ENCODE peak calls at places on chromosomes 12 and 14, in nine cellular contexts. G is sigmoid colon, D is GM23338, J is Panc1, R is H1, I is spleen, K is HL-60, V is HCT116, M is endothelial cell of umbilical vein. F is an unnamed sample.

GRCh38 chr12:46164186-46164585 is 104.7 kb downstream of the SLC38A1 start:
- DNase-seq in I (no peak), V (no peak), J (no peak), K (no peak), R (no peak), D (no peak), G (no peak), M (no peak), F (no peak)

GRCh38 chr14:64337901-64338615 is 43.9 kb upstream of the ESR2 start:
- DNase-seq in M (peak), K (peak), I (peak), R (peak), V (no peak), D (peak), J (no peak), G (no peak), F (peak)

GRCh38 chr12:24175281-24175680 is 225.8 kb upstream of the SOX5 start:
- DNase-seq in K (no peak), M (no peak), G (no peak), D (no peak), J (no peak), R (no peak), V (no peak), I (no peak), F (no peak)

GRCh38 chr12:3972576-3972975 is 99.4 kb upstream of the PARP11 start:
- DNase-seq in G (no peak), V (no peak), I (no peak), R (peak), M (no peak), K (no peak), J (no peak), D (no peak), F (no peak)

GRCh38 chr12:109089683-109090082 is 3.6 kb downstream of the ALKBH2 start:
- DNase-seq in D (no peak), J (no peak), I (no peak), M (no peak), K (no peak), V (no peak), R (no peak), G (no peak), F (no peak)

GRCh38 chr12:2287151-2287550 is 234.4 kb downstream of the CACNA1C start:
- DNase-seq in D (no peak), J (no peak), G (no peak), I (no peak), V (no peak), M (no peak), K (no peak), R (no peak), F (no peak)

GRCh38 chr14:64777461-64777860 is 73.2 kb downstream of the PLEKHG3 start:
- DNase-seq in D (no peak), R (no peak), V (no peak), M (no peak), K (no peak), J (no peak), I (peak), G (no peak), F (no peak)

GRCh38 chr12:88207921-88208640 is 66.0 kb downstream of the TMTC3 start:
- DNase-seq in K (no peak), G (no peak), V (no peak), D (no peak), R (no peak), M (no peak), I (no peak), J (no peak), F (no peak)

DNA sequence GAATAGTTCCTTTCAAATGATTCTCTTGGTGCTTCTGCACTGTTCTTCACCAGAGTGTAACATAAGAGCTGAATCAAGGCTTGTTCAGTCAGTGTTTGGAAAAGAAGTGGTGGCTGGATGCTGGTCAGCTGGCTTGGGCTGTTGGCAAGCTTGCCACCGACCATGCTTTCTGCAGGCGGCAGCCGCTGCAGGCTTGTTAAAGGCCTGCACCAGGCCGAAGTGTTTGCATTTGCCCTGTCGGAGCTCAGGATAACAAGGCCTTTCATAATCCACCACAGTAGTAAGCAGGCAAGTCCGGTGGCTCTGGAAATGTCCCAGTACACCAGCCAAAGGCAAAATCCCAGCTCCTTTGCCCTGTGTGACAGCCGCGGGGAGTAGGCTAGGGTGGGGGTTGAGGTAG is 26.9 kb downstream of the DAAM1 start:
- DNase-seq in V (no peak), G (peak), J (no peak), K (no peak), I (no peak), D (no peak), M (peak), R (no peak), F (peak)
- TF ChIP-seq POLR2AphosphoS5 in V (no peak), G (peak), J (no peak), K (no peak), I (no peak), D (no peak), M (no peak), R (no peak), F (no peak)

GRCh38 chr12:50984899-50985298 is 32.6 kb downstream of the HIGD1C start:
- DNase-seq in J (no peak), V (no peak), R (no peak), I (no peak), K (no peak), G (no peak), M (no peak), D (no peak), F (no peak)
- H3K27ac ChIP-seq in J (no peak), V (peak), R (no peak), I (peak), K (no peak), G (peak), M (peak), D (no peak), F (peak)

GRCh38 chr12:105294886-105295479 is 35.5 kb upstream of the C12orf75 start:
- DNase-seq in I (no peak), G (no peak), R (no peak), D (no peak), K (no peak), V (no peak), J (no peak), M (no peak), F (no peak)
- H3K4me3 ChIP-seq in I (no peak), G (no peak), R (no peak), D (no peak), K (no peak), V (no peak), J (no peak), M (no peak), F (no peak)

DNA sequence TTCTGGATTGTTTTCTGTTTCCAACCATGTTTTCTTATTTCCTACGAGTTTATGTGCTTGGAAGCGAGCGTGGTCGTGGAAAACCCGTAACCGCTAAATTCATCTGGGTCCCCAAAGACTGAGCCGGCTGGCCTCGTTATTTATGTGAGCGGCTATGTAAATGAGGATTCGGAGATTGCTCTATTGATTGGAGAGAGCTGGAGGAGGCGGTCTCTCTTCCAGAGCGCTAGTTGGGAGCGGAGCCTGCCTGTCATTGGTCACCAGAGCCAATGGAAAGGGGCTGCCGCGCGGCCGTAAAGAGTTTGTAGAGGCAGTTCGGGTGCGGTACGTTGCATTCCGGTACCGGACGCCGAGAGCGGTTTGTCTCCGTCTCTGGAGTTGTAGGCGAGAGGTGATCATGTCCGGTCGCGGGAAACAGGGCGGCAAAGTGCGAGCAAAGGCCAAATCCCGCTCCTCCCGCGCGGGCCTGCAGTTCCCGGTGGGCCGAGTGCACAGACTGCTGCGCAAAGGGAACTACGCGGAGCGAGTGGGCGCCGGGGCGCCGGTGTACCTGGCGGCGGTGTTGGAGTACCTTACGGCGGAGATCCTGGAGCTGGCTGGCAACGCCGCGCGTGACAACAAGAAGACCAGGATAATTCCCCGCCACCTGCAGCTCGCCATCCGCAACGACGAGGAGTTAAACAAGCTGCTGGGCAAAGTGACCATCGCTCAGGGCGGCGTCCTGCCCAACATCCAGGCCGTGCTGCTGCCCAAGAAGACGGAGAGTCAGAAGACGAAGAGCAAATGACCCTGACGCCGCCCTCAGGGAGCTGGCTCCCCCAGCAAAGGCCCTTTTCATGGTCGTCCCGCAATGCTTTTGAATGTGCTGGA is 29.0 kb downstream of the WBP11 start:
- DNase-seq in D (peak), R (peak), I (peak), K (no peak), V (peak), M (peak), J (peak), G (peak), F (peak)
- TF ChIP-seq POLR2AphosphoS5 in D (peak), R (peak), I (peak), K (no peak), V (peak), M (peak), J (peak), G (peak), F (peak)

GRCh38 chr12:14770495-14771313 is 32.6 kb downstream of the WBP11 start:
- DNase-seq in M (peak), D (peak), R (peak), I (peak), J (peak), K (peak), V (peak), G (peak), F (peak)
- H3K27ac ChIP-seq in M (peak), D (peak), R (peak), I (peak), J (peak), K (peak), V (peak), G (peak), F (peak)

GRCh38 chr12:6852651-6853354 is 853 bp downstream of the USP5 start:
- DNase-seq in K (no peak), J (no peak), I (peak), M (peak), G (peak), V (no peak), R (peak), D (peak), F (no peak)
- H3K4me3 ChIP-seq in K (peak), J (peak), I (peak), M (peak), G (peak), V (peak), R (peak), D (peak), F (peak)

GRCh38 chr12:110114596-110114995 is 9.6 kb upstream of the IFT81 start:
- DNase-seq in K (no peak), J (no peak), R (no peak), I (no peak), V (no peak), D (no peak), M (no peak), G (no peak), F (no peak)

GRCh38 chr12:110116623-110117022 is 7.5 kb upstream of the IFT81 start:
- DNase-seq in K (no peak), I (no peak), J (no peak), D (no peak), G (no peak), V (no peak), M (no peak), R (no peak), F (no peak)

GRCh38 chr12:110120878-110121277 is 3.3 kb upstream of the IFT81 start:
- DNase-seq in J (no peak), G (no peak), M (no peak), I (no peak), K (no peak), D (no peak), R (peak), V (no peak), F (no peak)

GRCh38 chr12:110115675-110116074 is 8.5 kb upstream of the IFT81 start:
- DNase-seq in V (no peak), G (no peak), J (no peak), D (no peak), M (no peak), I (no peak), R (no peak), K (no peak), F (no peak)

GRCh38 chr12:110117948-110118685 is 6.0 kb upstream of the IFT81 start:
- DNase-seq in D (no peak), R (no peak), K (no peak), I (no peak), G (no peak), V (no peak), J (no peak), M (peak), F (no peak)
- TF ChIP-seq POLR2AphosphoS5 in D (no peak), R (no peak), K (no peak), I (no peak), G (no peak), V (no peak), J (no peak), M (no peak), F (no peak)

GRCh38 chr12:110093631-110094311 is 30.4 kb upstream of the IFT81 start:
- DNase-seq in R (no peak), I (no peak), J (no peak), V (no peak), K (no peak), G (no peak), D (no peak), M (no peak), F (no peak)
- H3K27ac ChIP-seq in R (no peak), I (no peak), J (no peak), V (no peak), K (no peak), G (no peak), D (no peak), M (no peak), F (no peak)